ENCODE peak calls at places on chromosome 16, in four cellular contexts. R is fibroblast of mammary gland, E is fibroblast of gingiva, A is AG08395. P is an unnamed sample.

GRCh38 chr16:12176051-12176450 is 199.5 kb downstream of the SNX29 start:
- DNase-seq in A (no peak), R (no peak), E (no peak), P (no peak)

GRCh38 chr16:16021988-16022682 is 72.7 kb downstream of the ABCC1 start:
- DNase-seq in R (peak; percentile 98), A (peak; percentile 98), E (peak; percentile 94), P (peak; percentile 97)

GRCh38 chr16:89200850-89201466 is 621 bp upstream of the SLC22A31 start:
- DNase-seq in A (no peak), R (no peak), E (no peak), P (no peak)

GRCh38 chr16:79871906-79872305 is 271.4 kb upstream of the MAF start:
- DNase-seq in A (no peak), R (no peak), E (no peak), P (no peak)

GRCh38 chr16:1072526-1073261 is at the start of gene SSTR5:
- DNase-seq in A (no peak), E (no peak), R (no peak), P (no peak)

GRCh38 chr16:84617068-84617630 is 729 bp downstream of the COTL1 start:
- DNase-seq in A (no peak), R (no peak), E (no peak), P (no peak)

GRCh38 chr16:68229431-68230175 is 6.3 kb downstream of the ESRP2 start:
- DNase-seq in A (peak; percentile 88), E (peak; percentile 79), R (peak; percentile 65), P (peak; percentile 82)

GRCh38 chr16:17331071-17331521 is 139.7 kb downstream of the XYLT1 start:
- DNase-seq in R (peak; percentile 89), E (peak; percentile 59), A (peak; percentile 61), P (peak; percentile 88)

GRCh38 chr16:87145181-87146176 is 171.7 kb downstream of the C16orf95 start:
- DNase-seq in A (no peak), R (peak; percentile 83), E (peak; percentile 41), P (peak; percentile 45)

GRCh38 chr16:66705790-66706505 is 9.4 kb upstream of the CMTM4 start:
- DNase-seq in A (peak; percentile 76), R (peak; percentile 26), E (no peak), P (peak; percentile 61)

GRCh38 chr16:54431041-54431996 is 144.7 kb upstream of the IRX3 start:
- DNase-seq in R (peak; percentile 64), E (peak; percentile 43), A (peak; percentile 61), P (peak; percentile 23)

GRCh38 chr16:11612110-11612981 is 25.6 kb upstream of the LITAF start:
- DNase-seq in A (no peak), E (no peak), R (no peak), P (no peak)

GRCh38 chr16:64872101-64872500 is 249.8 kb downstream of the CDH11 start:
- DNase-seq in R (no peak), E (no peak), A (no peak), P (no peak)

GRCh38 chr16:85479972-85480726 is 133.0 kb upstream of the GSE1 start:
- DNase-seq in A (no peak), E (no peak), R (no peak), P (no peak)

GRCh38 chr16:17555176-17555575 is 84.4 kb upstream of the XYLT1 start:
- DNase-seq in A (peak; percentile 71), R (peak; percentile 86), E (peak; percentile 19), P (peak; percentile 41)

GRCh38 chr16:971582-971905 is 760 bp upstream of the LMF1 start:
- DNase-seq in R (no peak), E (no peak), A (no peak), P (no peak)

GRCh38 chr16:84607061-84607460 is 10.8 kb downstream of the COTL1 start:
- DNase-seq in A (no peak), E (no peak), R (no peak), P (no peak)

GRCh38 chr16:2686912-2687507 is 4.7 kb downstream of the KCTD5 start:
- DNase-seq in A (peak; percentile 0), R (no peak), E (no peak), P (no peak)

GRCh38 chr16:79466111-79466510 is 134.4 kb downstream of the MAF start:
- DNase-seq in A (no peak), R (no peak), E (no peak), P (no peak)